ENCODE peak calls at places on chromosomes 11 and 22, in four cellular contexts. K is heart right ventricle, V is OCI-LY7, N is kidney. Y is an unnamed sample.

GRCh38 chr11:130202009-130202817 is 42.6 kb downstream of the ST14 start:
- DNase-seq in V (no peak), N (peak), K (no peak), Y (no peak)

GRCh38 chr22:28582806-28583205 is 96.8 kb downstream of the TTC28 start:
- DNase-seq in V (no peak), K (no peak), N (no peak), Y (peak)

GRCh38 chr22:27260087-27260730 is 541.3 kb downstream of the MN1 start:
- DNase-seq in V (no peak), K (no peak), N (no peak), Y (no peak)

GRCh38 chr11:47415949-47416472 is 7.6 kb downstream of the SLC39A13 start:
- DNase-seq in K (peak), V (no peak), N (peak), Y (peak)

GRCh38 chr11:2140411-2141400 is 1.5 kb upstream of the IGF2 start:
- DNase-seq in K (peak), V (no peak), N (peak), Y (no peak)

GRCh38 chr11:73972620-73973449 is 9.8 kb downstream of the UCP2 start:
- DNase-seq in N (peak), V (peak), K (no peak), Y (no peak)

GRCh38 chr11:3939651-3940190 is 84.3 kb downstream of the STIM1 start:
- DNase-seq in K (no peak), N (no peak), V (no peak), Y (no peak)

GRCh38 chr11:77051511-77051910 is 15.3 kb upstream of the CAPN5 start:
- DNase-seq in V (no peak), N (no peak), K (no peak), Y (no peak)

GRCh38 chr22:30860176-30861105 is 108.1 kb downstream of the MORC2 start:
- DNase-seq in V (no peak), K (no peak), N (no peak), Y (no peak)

GRCh38 chr11:75718406-75719088 is 909 bp downstream of the MOGAT2 start:
- DNase-seq in N (no peak), K (no peak), V (no peak), Y (no peak)

DNA sequence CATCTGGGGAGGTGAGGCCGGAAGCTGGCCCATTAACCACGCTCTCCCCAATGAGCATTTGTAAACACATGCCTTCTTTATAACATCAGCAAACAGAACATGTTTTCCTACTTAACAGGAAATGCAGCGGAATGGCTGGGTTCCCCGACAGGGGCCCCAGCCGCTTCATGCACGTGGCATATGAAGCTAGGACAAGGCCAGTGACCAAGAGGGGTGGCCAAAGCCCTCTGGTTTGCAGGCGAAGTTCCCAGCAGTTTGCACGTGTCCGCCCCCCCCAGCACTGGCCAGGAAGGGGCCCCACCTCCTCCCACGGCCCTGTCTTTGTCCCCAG is 38.7 kb upstream of the LINC01488 start:
- DNase-seq in V (no peak), N (peak), K (no peak), Y (peak)
- H3K4me3 ChIP-seq in V (no peak), N (peak), K (no peak), Y (no peak)

GRCh38 chr22:50473088-50473487 is 1.7 kb downstream of the SBF1 start:
- DNase-seq in V (peak), K (peak), N (peak), Y (no peak)
- TF ChIP-seq CTCF in V (peak), K (no peak), N (peak), Y (peak)

GRCh38 chr11:27509953-27510352 is 3.4 kb upstream of the LIN7C start:
- DNase-seq in N (no peak), V (no peak), K (no peak), Y (no peak)
- H3K4me3 ChIP-seq in N (no peak), V (no peak), K (no peak), Y (no peak)

GRCh38 chr22:47724030-47724429 is 961.6 kb downstream of the TBC1D22A start:
- DNase-seq in V (no peak), N (no peak), K (no peak), Y (no peak)
- TF ChIP-seq CTCF in V (no peak), N (no peak), K (no peak), Y (no peak)

GRCh38 chr11:64851831-64852337 is 7.4 kb upstream of the CDC42BPG start:
- DNase-seq in V (peak), K (no peak), N (peak), Y (no peak)
- H3K4me3 ChIP-seq in V (peak), K (no peak), N (no peak), Y (no peak)

GRCh38 chr11:132424433-132424832 is 1054.0 kb downstream of the NTM start:
- DNase-seq in K (no peak), N (no peak), V (no peak), Y (no peak)

GRCh38 chr11:132422725-132423124 is 1052.3 kb downstream of the NTM start:
- DNase-seq in V (no peak), N (no peak), K (no peak), Y (no peak)

GRCh38 chr11:132427611-132428010 is 1057.2 kb downstream of the NTM start:
- DNase-seq in K (no peak), N (no peak), V (no peak), Y (no peak)

DNA sequence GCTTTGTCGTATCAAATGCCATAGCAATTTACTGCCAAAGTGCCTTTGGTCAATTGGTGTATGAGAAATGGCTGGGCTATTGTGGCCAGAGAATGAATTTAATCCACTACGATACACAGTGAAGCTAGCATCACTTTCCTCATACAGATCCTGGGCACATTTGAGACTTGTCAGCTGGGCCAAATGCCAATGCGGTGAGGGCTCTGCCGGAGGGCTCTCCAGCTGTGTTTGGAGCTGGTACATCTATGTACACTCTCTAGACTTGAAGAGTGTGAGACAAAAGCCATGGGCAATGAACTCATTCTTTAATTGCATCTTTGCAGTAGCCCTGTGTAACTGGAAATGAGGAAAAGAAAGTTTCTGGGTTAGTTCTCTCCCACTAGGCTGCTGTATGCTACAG is 1052.9 kb downstream of the NTM start:
- DNase-seq in K (no peak), V (no peak), N (no peak), Y (no peak)
- TF ChIP-seq CTCF in K (no peak), V (no peak), N (no peak), Y (no peak)

GRCh38 chr11:35418282-35418846 is 994 bp downstream of the SLC1A2 start:
- DNase-seq in N (no peak), K (no peak), V (no peak), Y (no peak)
- H3K4me3 ChIP-seq in N (no peak), K (peak), V (no peak), Y (peak)

DNA sequence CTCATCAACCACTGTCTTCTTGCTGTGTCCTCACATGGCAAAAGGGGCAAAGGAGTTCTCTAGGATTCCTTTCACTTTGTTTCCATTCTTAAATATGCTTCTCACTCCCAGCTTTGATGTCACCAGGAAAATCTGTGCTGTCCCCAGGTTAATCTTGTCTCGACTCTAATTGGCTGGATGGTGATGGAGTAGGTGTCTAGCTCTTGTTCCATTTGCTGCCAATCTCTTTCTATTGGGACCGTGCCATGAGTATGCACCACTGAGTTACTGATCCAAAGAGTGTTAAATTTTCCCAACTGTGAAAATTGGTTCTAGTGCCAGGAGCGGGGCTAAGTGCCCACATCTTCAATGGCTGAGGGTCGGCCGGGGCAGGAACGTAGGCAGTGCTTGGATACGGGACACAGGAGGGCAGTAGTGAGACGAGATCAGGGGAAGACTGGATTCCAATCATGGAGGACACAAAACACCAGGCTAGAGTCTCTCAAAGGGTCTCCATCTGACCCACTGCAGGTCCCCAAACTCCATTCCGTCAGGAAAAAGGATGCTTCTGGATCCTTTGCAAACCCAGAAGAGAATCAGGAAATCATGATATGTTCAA is 47.7 kb upstream of the CSNK2A3 start:
- DNase-seq in N (no peak), V (peak), K (no peak), Y (no peak)
- TF ChIP-seq CTCF in N (peak), V (peak), K (peak), Y (peak)

GRCh38 chr11:66976925-66977324 is 1.8 kb downstream of the C11orf86 start:
- DNase-seq in V (no peak), N (no peak), K (no peak), Y (no peak)

GRCh38 chr11:66973956-66974585 is 1.0 kb upstream of the C11orf86 start:
- DNase-seq in N (no peak), V (no peak), K (no peak), Y (no peak)

GRCh38 chr11:66976048-66976467 is 954 bp downstream of the C11orf86 start:
- DNase-seq in V (peak), K (no peak), N (no peak), Y (no peak)

GRCh38 chr11:66975403-66976047 is 421 bp downstream of the C11orf86 start:
- DNase-seq in V (no peak), N (no peak), K (no peak), Y (no peak)

DNA sequence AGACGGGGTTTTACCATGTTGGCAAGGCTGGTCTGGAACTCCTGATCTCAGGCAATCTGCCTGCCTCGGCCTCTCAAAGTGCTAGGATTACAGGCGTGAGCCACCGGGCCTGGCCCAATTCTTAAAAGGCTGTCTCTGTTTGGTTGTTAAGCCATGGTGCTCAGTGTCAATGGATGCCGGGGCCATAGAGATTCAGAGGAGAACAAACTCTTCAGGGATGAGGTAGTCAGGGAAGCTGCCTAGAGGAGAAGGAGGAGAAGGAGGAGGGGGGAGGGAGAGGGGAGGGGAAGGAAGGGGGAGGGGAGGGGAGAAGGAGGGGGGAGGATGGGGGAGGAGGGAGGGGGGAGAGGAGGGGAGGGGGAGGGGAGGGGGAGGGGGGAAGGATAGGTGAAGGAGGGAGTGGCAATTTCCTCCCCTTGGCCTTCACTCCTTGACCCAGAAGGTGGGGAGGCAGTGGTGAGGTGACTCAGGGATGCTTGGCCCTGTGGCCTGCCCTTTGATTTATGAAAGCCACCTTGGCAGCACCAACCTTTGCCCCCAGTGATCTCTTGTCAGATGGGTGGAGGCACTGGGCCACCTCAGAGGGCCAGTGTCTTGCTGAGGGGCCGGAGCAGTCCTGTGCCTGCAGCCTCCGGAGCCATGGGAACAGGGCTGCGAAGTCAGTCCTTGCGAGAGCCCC is at the start of gene C11orf86:
- DNase-seq in N (no peak), K (no peak), V (no peak), Y (no peak)
- H3K4me3 ChIP-seq in N (no peak), K (no peak), V (no peak), Y (no peak)

DNA sequence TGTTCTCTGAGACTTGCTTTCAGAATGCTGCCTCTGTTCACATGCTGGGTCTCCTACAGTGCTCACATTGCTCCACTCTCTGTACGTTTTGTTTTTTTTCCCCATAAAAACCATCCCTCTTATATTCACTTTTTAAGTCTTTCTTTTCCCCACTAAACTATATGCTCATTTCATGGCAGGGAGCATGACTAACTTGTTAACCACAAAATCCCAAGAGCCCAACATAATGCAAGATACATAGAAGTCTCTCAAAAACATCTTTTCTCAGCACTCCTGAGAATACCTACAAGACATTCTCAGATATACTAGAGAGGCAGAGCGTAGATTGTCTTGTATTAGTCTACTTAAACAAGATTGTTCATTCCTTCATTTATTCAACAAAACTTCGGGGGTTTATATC is 73.3 kb downstream of the FAM76B start:
- DNase-seq in N (no peak), V (peak), K (no peak), Y (no peak)
- TF ChIP-seq CTCF in N (no peak), V (no peak), K (no peak), Y (no peak)

Y was measured in HFF-Myc.